ENCODE peak calls at places on chromosomes 5 and 9, in six cellular contexts. E is NCI-H345; S is adrenal gland; K is activated CD8-positive, alpha-beta memory T cell treated with anti-CD3 and anti-CD28 coated beads for 48 hours; O is ACHN; Q is GM23248. R is an unnamed sample.

GRCh38 chr5:177397875-177398390 is 2.5 kb downstream of the PFN3 start:
- DNase-seq in E (no peak), S (no peak), K (no peak), O (no peak), Q (no peak), R (no peak)

GRCh38 chr9:125696106-125696647 is 10.8 kb downstream of the MAPKAP1 start:
- DNase-seq in E (no peak), S (no peak), K (no peak), O (no peak), Q (no peak), R (no peak)

GRCh38 chr9:120733190-120733589 is 18.9 kb upstream of the MEGF9 start:
- DNase-seq in E (no peak), S (no peak), K (no peak), O (no peak), Q (peak), R (no peak)

GRCh38 chr5:75611324-75612210 is at the start of gene ANKDD1B:
- DNase-seq in E (no peak), S (peak), K (no peak), O (peak), Q (peak), R (peak)

GRCh38 chr9:80059979-80060378 is 488.2 kb downstream of the TLE4 start:
- DNase-seq in E (no peak), S (no peak), K (no peak), O (no peak), Q (no peak), R (no peak)

GRCh38 chr5:74310386-74310785 is 330.1 kb downstream of the ENC1 start:
- DNase-seq in E (no peak), S (no peak), K (no peak), O (no peak), Q (peak), R (no peak)

GRCh38 chr9:131943397-131943796 is 136.3 kb downstream of the MED27 start:
- DNase-seq in E (no peak), S (no peak), K (no peak), O (no peak), Q (no peak), R (no peak)

GRCh38 chr5:61342066-61342465 is 10.0 kb downstream of the ZSWIM6 start:
- DNase-seq in E (no peak), S (no peak), K (no peak), O (peak), Q (peak), R (peak)

GRCh38 chr5:87421307-87421706 is 8.6 kb upstream of the CCNH start:
- DNase-seq in E (no peak), S (no peak), K (no peak), O (no peak), Q (no peak), R (no peak)

GRCh38 chr9:81682177-81682576 is 7.2 kb downstream of the TLE1 start:
- DNase-seq in E (no peak), S (no peak), K (no peak), O (no peak), Q (no peak), R (no peak)

GRCh38 chr9:86250123-86250522 is 9.3 kb downstream of the C9orf153 start:
- DNase-seq in E (no peak), S (no peak), K (no peak), O (no peak), Q (no peak), R (no peak)

GRCh38 chr9:95383198-95383673 is 65.7 kb upstream of the FANCC start:
- DNase-seq in E (no peak), S (no peak), K (no peak), O (peak), Q (peak), R (peak)

GRCh38 chr5:122844916-122845252 is 529 bp upstream of the SNX24 start:
- DNase-seq in E (peak), S (peak), K (no peak), O (no peak), Q (no peak), R (peak)

GRCh38 chr9:105296889-105297288 is 52.4 kb downstream of the SLC44A1 start:
- DNase-seq in E (no peak), S (no peak), K (no peak), O (peak), Q (peak), R (peak)

GRCh38 chr5:180090098-180090768 is 18.7 kb upstream of the RNF130 start:
- DNase-seq in E (peak), S (peak), K (peak), O (peak), Q (peak), R (peak)

GRCh38 chr5:78511116-78511906 is 137.3 kb downstream of the LHFPL2 start:
- DNase-seq in E (no peak), S (no peak), K (no peak), O (no peak), Q (no peak), R (no peak)

GRCh38 chr5:14928661-14929060 is 57.1 kb upstream of the ANKH start:
- DNase-seq in E (no peak), S (no peak), K (no peak), O (no peak), Q (no peak), R (no peak)

GRCh38 chr5:5079871-5080270 is 60.3 kb upstream of the ADAMTS16 start:
- DNase-seq in E (no peak), S (no peak), K (no peak), O (no peak), Q (no peak), R (no peak)

GRCh38 chr5:144504929-144505578 is 334.4 kb downstream of the KCTD16 start:
- DNase-seq in E (peak), S (no peak), K (no peak), O (no peak), Q (no peak), R (no peak)

GRCh38 chr9:95350266-95350665 is 32.8 kb upstream of the FANCC start:
- DNase-seq in E (no peak), S (no peak), K (no peak), O (no peak), Q (no peak), R (no peak)

GRCh38 chr5:155727512-155728145 is 599.3 kb upstream of the SGCD start:
- DNase-seq in E (no peak), S (no peak), K (no peak), O (no peak), Q (peak), R (peak)

GRCh38 chr9:112867275-112867991 is 23.2 kb downstream of the SLC46A2 start:
- DNase-seq in E (no peak), S (no peak), K (no peak), O (peak), Q (peak), R (peak)

GRCh38 chr9:88322906-88323566 is 65.2 kb upstream of the SPIN1 start:
- DNase-seq in E (no peak), S (no peak), K (peak), O (no peak), Q (peak), R (no peak)

GRCh38 chr5:40578501-40579451 is 100.9 kb upstream of the PTGER4 start:
- DNase-seq in E (no peak), S (no peak), K (peak), O (no peak), Q (peak), R (no peak)

GRCh38 chr5:169652057-169652456 is 15.0 kb downstream of the DOCK2 start:
- DNase-seq in E (peak), S (no peak), K (no peak), O (no peak), Q (no peak), R (no peak)

GRCh38 chr9:136021171-136021890 is 60.2 kb upstream of the UBAC1 start:
- DNase-seq in E (no peak), S (no peak), K (no peak), O (no peak), Q (no peak), R (no peak)

GRCh38 chr5:3394046-3394597 is 201.5 kb upstream of the IRX1 start:
- DNase-seq in E (peak), S (no peak), K (no peak), O (no peak), Q (no peak), R (no peak)

GRCh38 chr5:35830587-35830986 is 26.1 kb upstream of the IL7R start:
- DNase-seq in E (no peak), S (no peak), K (no peak), O (no peak), Q (no peak), R (no peak)

R was measured in A549.